ENCODE peak calls at places on chromosomes 2 and 18, in seven cellular contexts. R is A549, A is GM23338, Q is OCI-LY7, Z is astrocyte of the spinal cord, U is kidney epithelial cell, V is HCT116. X is an unnamed sample.

GRCh38 chr2:105184420-105184819 is 57.1 kb upstream of the GPR45 start:
- DNase-seq in U (no peak), A (no peak), Q (no peak), Z (no peak), R (no peak), V (no peak), X (no peak)

GRCh38 chr2:102735431-102736130 is 26.2 kb upstream of the TMEM182 start:
- DNase-seq in R (no peak), Q (no peak), U (no peak), Z (peak; percentile 12), V (no peak), A (peak; percentile 11), X (no peak)

GRCh38 chr18:78831603-78832002 is 148.0 kb upstream of the SALL3 start:
- DNase-seq in U (no peak), Z (no peak), A (no peak), Q (no peak), R (no peak), V (no peak), X (no peak)

GRCh38 chr2:84885111-84885510 is 4.2 kb upstream of the TRABD2A start:
- DNase-seq in V (no peak), R (no peak), Z (no peak), U (no peak), A (no peak), Q (no peak), X (no peak)

GRCh38 chr2:70947556-70948184 is 12.0 kb downstream of the ATP6V1B1 start:
- DNase-seq in Q (no peak), U (no peak), Z (peak; percentile 51), V (peak; percentile 23), A (no peak), R (no peak), X (peak; percentile 65)

GRCh38 chr18:8218263-8218662 is 391.0 kb upstream of the RAB12 start:
- DNase-seq in A (peak; percentile 37), Z (no peak), R (no peak), Q (no peak), V (no peak), U (no peak), X (no peak)

GRCh38 chr18:22346968-22347611 is 70.6 kb downstream of the CTAGE1 start:
- DNase-seq in R (no peak), Q (no peak), U (no peak), V (no peak), Z (no peak), A (peak; percentile 81), X (no peak)

GRCh38 chr2:69217333-69218080 is 169.5 kb downstream of the GFPT1 start:
- DNase-seq in Z (no peak), Q (no peak), V (no peak), A (no peak), R (no peak), U (no peak), X (no peak)

GRCh38 chr18:58047556-58047882 is 3.5 kb downstream of the NEDD4L start:
- DNase-seq in V (no peak), U (no peak), R (no peak), Z (no peak), Q (no peak), A (no peak), X (no peak)

GRCh38 chr18:58048243-58048642 is 4.2 kb downstream of the NEDD4L start:
- DNase-seq in Z (no peak), U (no peak), A (no peak), R (no peak), Q (no peak), V (no peak), X (no peak)

GRCh38 chr18:58046087-58046793 is 2.2 kb downstream of the NEDD4L start:
- DNase-seq in V (no peak), U (no peak), A (peak; percentile 65), Z (no peak), Q (no peak), R (no peak), X (no peak)

GRCh38 chr18:58045265-58046086 is 1.4 kb downstream of the NEDD4L start:
- DNase-seq in R (no peak), Q (no peak), U (no peak), V (peak; percentile 48), Z (peak; percentile 26), A (peak; percentile 78), X (no peak)

DNA sequence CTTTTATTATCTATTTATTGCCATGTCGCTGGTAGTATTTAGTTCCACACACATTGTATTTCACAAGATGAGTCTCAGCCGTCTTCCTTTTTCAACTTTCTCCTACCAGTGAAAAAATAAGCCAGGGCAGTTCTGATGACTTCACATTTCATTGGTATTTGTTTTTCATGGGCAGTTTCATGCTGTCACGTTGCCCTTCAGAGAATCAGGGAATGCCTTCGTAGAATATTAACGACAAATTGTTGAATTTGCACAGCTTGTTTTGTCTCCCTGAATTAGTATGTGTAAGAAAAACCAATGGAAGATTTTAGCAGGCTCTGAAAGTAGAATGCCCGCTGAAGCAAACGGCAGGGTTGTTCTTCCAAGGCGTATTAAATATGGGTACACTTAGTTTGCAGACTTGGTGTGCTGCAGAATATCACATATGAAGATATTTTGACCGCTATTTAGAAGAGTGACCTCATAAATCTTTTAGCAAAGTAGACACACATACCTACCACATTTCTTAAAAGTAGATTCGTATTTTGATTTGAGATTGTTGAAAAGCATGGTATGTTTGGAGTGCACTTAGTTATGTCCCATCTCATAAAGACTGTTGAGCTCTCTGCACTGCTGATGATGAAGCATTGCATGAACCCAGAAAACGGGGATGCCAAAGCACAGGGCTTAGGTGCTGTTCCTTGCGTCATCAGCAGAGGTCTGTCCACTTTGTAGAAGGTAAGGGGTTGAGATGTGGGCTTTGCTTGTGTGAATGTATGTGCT is 2.9 kb downstream of the NEDD4L start:
- DNase-seq in R (no peak), Z (no peak), U (no peak), V (no peak), A (peak; percentile 31), Q (no peak), X (no peak)
- H3K4me3 ChIP-seq in R (peak overlapping the region; percentile 86), Z (no peak overlapping the region), U (no peak overlapping the region), V (no peak overlapping the region), A (peak overlapping the region; percentile 96), Q (no peak overlapping the region), X (peak overlapping the region; percentile 91)

DNA sequence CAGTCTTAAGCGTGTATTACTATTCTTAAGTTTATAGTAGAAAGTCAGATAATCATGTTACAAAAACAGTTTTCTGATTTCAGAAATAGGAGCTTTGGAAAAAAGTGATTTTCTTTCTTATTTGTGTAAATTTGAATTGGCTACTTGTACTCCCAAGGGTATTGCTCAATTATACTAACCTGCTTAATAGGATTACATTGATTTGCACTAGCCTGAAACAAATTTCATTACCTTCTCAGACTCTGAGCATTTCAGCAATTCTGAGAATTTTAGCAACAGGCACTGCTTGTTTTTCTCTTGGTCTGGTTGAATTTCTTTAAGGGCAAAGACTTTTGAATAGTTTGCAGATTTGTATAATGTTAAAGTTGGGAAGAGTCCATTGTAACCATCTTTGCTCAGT is 87.2 kb upstream of the NXPH2 start:
- DNase-seq in Q (no peak), A (no peak), V (no peak), R (no peak), Z (no peak), U (no peak), X (peak; percentile 64)
- TF ChIP-seq CTCF in Q (no peak), A (no peak), V (no peak), R (no peak), Z (no peak), U (no peak), X (no peak)

GRCh38 chr2:191857406-191857805 is 10.5 kb upstream of the CAVIN2 start:
- DNase-seq in Q (no peak), R (no peak), V (no peak), A (no peak), Z (peak; percentile 64), U (no peak), X (no peak)
- H3K4me3 ChIP-seq in Q (no peak overlapping the region), R (no peak overlapping the region), V (no peak overlapping the region), A (no peak overlapping the region), Z (no peak overlapping the region), U (no peak overlapping the region), X (no peak overlapping the region)

GRCh38 chr2:124804014-124804940 is 779.2 kb downstream of the CNTNAP5 start:
- DNase-seq in U (no peak), Z (no peak), Q (peak; percentile 56), V (peak; percentile 3), R (peak; percentile 6), A (peak; percentile 81), X (no peak)

GRCh38 chr2:124815386-124815785 is 790.3 kb downstream of the CNTNAP5 start:
- DNase-seq in R (no peak), V (no peak), Z (no peak), A (no peak), U (no peak), Q (no peak), X (no peak)

GRCh38 chr2:124805060-124805459 is 780.0 kb downstream of the CNTNAP5 start:
- DNase-seq in R (no peak), Z (no peak), A (no peak), Q (no peak), V (no peak), U (no peak), X (no peak)

GRCh38 chr2:124816007-124816406 is 790.9 kb downstream of the CNTNAP5 start:
- DNase-seq in Z (no peak), R (no peak), U (no peak), Q (no peak), V (no peak), A (no peak), X (no peak)

GRCh38 chr2:124810132-124810531 is 785.0 kb downstream of the CNTNAP5 start:
- DNase-seq in Z (no peak), V (no peak), U (no peak), A (peak; percentile 68), Q (no peak), R (no peak), X (no peak)
- TF ChIP-seq CTCF in Z (peak; percentile 3), V (no peak), U (no peak), A (peak; percentile 76), Q (no peak), R (no peak), X (peak; percentile 37)

GRCh38 chr2:28896906-28897305 is 2.4 kb downstream of the WDR43 start:
- DNase-seq in A (peak; percentile 28), Z (peak; percentile 16), R (peak; percentile 44), U (no peak), V (no peak), Q (no peak), X (no peak)

GRCh38 chr2:28901202-28901601 is 6.7 kb downstream of the WDR43 start:
- DNase-seq in R (no peak), Z (no peak), U (no peak), Q (no peak), A (no peak), V (no peak), X (no peak)

GRCh38 chr2:28895189-28895893 is 874 bp downstream of the WDR43 start:
- DNase-seq in A (peak; percentile 46), Q (peak; percentile 66), Z (peak; percentile 35), U (peak; percentile 44), V (no peak), R (peak; percentile 46), X (peak; percentile 30)

GRCh38 chr2:28894470-28895188 is at the start of gene WDR43:
- DNase-seq in Q (peak; percentile 98), A (peak; percentile 99), Z (peak; percentile 100), U (peak; percentile 96), R (peak; percentile 97), V (peak; percentile 98), X (peak; percentile 97)

GRCh38 chr2:28898048-28898447 is 3.6 kb downstream of the WDR43 start:
- DNase-seq in Z (no peak), Q (no peak), U (no peak), A (no peak), R (no peak), V (no peak), X (no peak)
- H3K4me3 ChIP-seq in Z (no peak overlapping the region), Q (peak overlapping the region; percentile 99), U (no peak overlapping the region), A (peak overlapping the region; percentile 95), R (no peak overlapping the region), V (no peak overlapping the region), X (no peak overlapping the region)

GRCh38 chr2:130963849-130964793 is 127.4 kb downstream of the ARHGEF4 start:
- DNase-seq in V (no peak), R (peak; percentile 65), Q (no peak), U (no peak), Z (no peak), A (peak; percentile 92), X (peak; percentile 30)
- TF ChIP-seq CTCF in V (no peak), R (peak; percentile 56), Q (peak; percentile 21), U (peak; percentile 67), Z (no peak), A (peak; percentile 91), X (peak; percentile 76)